ENCODE peak calls at places on chromosomes 2 and 18, in eight cellular contexts. One of them, this sample, is unnamed.

GRCh38 chr2:162006326-162006725 is 67.7 kb downstream of the DPP4 start:
- DNase-seq in PC-3: no peak
- DNase-seq in thoracic aorta: no peak
- DNase-seq in mammary epithelial cell: no peak
- DNase-seq in foreskin keratinocyte: no peak
- DNase-seq in substantia nigra: no peak
- DNase-seq in GM23248: no peak
- DNase-seq in mesendoderm: no peak
- DNase-seq in this sample: no peak

GRCh38 chr18:42773870-42774269 is 341.6 kb downstream of the RIT2 start:
- DNase-seq in foreskin keratinocyte: no peak
- DNase-seq in substantia nigra: no peak
- DNase-seq in GM23248: no peak
- DNase-seq in PC-3: no peak
- DNase-seq in mesendoderm: peak
- DNase-seq in mammary epithelial cell: no peak
- DNase-seq in thoracic aorta: no peak
- DNase-seq in this sample: no peak

GRCh38 chr2:172437419-172438063 is 10.2 kb downstream of the ITGA6 start:
- DNase-seq in mammary epithelial cell: no peak
- DNase-seq in thoracic aorta: no peak
- DNase-seq in mesendoderm: no peak
- DNase-seq in foreskin keratinocyte: no peak
- DNase-seq in PC-3: no peak
- DNase-seq in GM23248: no peak
- DNase-seq in substantia nigra: no peak
- DNase-seq in this sample: no peak

GRCh38 chr2:240594511-240595380 is 8.2 kb downstream of the CAPN10 start:
- DNase-seq in PC-3: no peak
- DNase-seq in foreskin keratinocyte: no peak
- DNase-seq in thoracic aorta: no peak
- DNase-seq in GM23248: no peak
- DNase-seq in substantia nigra: no peak
- DNase-seq in mammary epithelial cell: no peak
- DNase-seq in mesendoderm: no peak
- DNase-seq in this sample: no peak

GRCh38 chr2:134141598-134142340 is 112.1 kb upstream of the MGAT5 start:
- DNase-seq in foreskin keratinocyte: no peak
- DNase-seq in GM23248: no peak
- DNase-seq in substantia nigra: no peak
- DNase-seq in mesendoderm: peak
- DNase-seq in PC-3: no peak
- DNase-seq in mammary epithelial cell: no peak
- DNase-seq in thoracic aorta: no peak
- DNase-seq in this sample: no peak

GRCh38 chr2:46578966-46579365 is 99.6 kb downstream of the TMEM247 start:
- DNase-seq in mammary epithelial cell: no peak
- DNase-seq in PC-3: no peak
- DNase-seq in substantia nigra: no peak
- DNase-seq in GM23248: peak
- DNase-seq in thoracic aorta: no peak
- DNase-seq in mesendoderm: no peak
- DNase-seq in foreskin keratinocyte: no peak
- DNase-seq in this sample: no peak

GRCh38 chr2:240810199-240810598 is 9.8 kb downstream of the KIF1A start:
- DNase-seq in mesendoderm: no peak
- DNase-seq in PC-3: peak
- DNase-seq in substantia nigra: no peak
- DNase-seq in GM23248: no peak
- DNase-seq in thoracic aorta: no peak
- DNase-seq in foreskin keratinocyte: no peak
- DNase-seq in mammary epithelial cell: no peak
- DNase-seq in this sample: no peak

GRCh38 chr2:83613178-83613577 is 845.9 kb downstream of the SUCLG1 start:
- DNase-seq in mesendoderm: no peak
- DNase-seq in foreskin keratinocyte: no peak
- DNase-seq in thoracic aorta: no peak
- DNase-seq in mammary epithelial cell: no peak
- DNase-seq in substantia nigra: no peak
- DNase-seq in GM23248: no peak
- DNase-seq in PC-3: no peak
- DNase-seq in this sample: no peak

GRCh38 chr2:85784474-85784986 is 30.7 kb downstream of the ATOH8 start:
- DNase-seq in PC-3: no peak
- DNase-seq in foreskin keratinocyte: no peak
- DNase-seq in thoracic aorta: no peak
- DNase-seq in mammary epithelial cell: no peak
- DNase-seq in mesendoderm: no peak
- DNase-seq in GM23248: no peak
- DNase-seq in substantia nigra: no peak
- DNase-seq in this sample: no peak
- H3K27ac ChIP-seq in PC-3: no peak
- H3K27ac ChIP-seq in foreskin keratinocyte: no peak
- H3K27ac ChIP-seq in thoracic aorta: peak
- H3K27ac ChIP-seq in mammary epithelial cell: no peak
- H3K27ac ChIP-seq in mesendoderm: no peak
- H3K27ac ChIP-seq in GM23248: peak
- H3K27ac ChIP-seq in substantia nigra: no peak
- H3K27ac ChIP-seq in this sample: no peak

DNA sequence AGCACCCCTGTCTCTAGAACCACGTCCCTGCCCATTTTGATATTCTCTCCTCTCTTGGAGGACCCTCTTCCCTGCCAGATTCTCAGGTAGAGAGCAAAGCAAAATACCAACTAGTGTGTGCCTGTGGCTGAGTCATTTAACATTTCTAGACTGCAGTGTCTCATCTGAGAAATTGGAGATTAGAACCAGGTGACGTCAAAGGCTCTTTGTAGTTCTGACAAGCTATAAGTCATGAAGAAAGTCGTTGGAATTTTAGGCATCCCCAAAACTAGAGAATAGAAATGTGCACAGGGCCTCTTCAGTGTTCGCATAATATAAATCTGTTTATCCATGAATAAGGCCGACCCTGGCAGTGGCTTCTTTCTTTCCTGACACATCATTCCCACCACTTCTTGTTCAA is 74.4 kb upstream of the TANC1 start:
- DNase-seq in PC-3: peak
- DNase-seq in substantia nigra: no peak
- DNase-seq in GM23248: peak
- DNase-seq in thoracic aorta: no peak
- DNase-seq in foreskin keratinocyte: peak
- DNase-seq in mesendoderm: no peak
- DNase-seq in mammary epithelial cell: peak
- DNase-seq in this sample: peak
- H3K27ac ChIP-seq in PC-3: no peak
- H3K27ac ChIP-seq in substantia nigra: no peak
- H3K27ac ChIP-seq in GM23248: peak
- H3K27ac ChIP-seq in thoracic aorta: no peak
- H3K27ac ChIP-seq in foreskin keratinocyte: peak
- H3K27ac ChIP-seq in mesendoderm: no peak
- H3K27ac ChIP-seq in mammary epithelial cell: peak
- H3K27ac ChIP-seq in this sample: peak

GRCh38 chr2:43556256-43556655 is 39.6 kb downstream of the THADA start:
- DNase-seq in GM23248: no peak
- DNase-seq in thoracic aorta: no peak
- DNase-seq in mesendoderm: no peak
- DNase-seq in PC-3: no peak
- DNase-seq in substantia nigra: no peak
- DNase-seq in mammary epithelial cell: no peak
- DNase-seq in foreskin keratinocyte: no peak
- DNase-seq in this sample: no peak

GRCh38 chr2:43553341-43553855 is 42.4 kb downstream of the THADA start:
- DNase-seq in foreskin keratinocyte: no peak
- DNase-seq in thoracic aorta: no peak
- DNase-seq in mammary epithelial cell: no peak
- DNase-seq in substantia nigra: no peak
- DNase-seq in mesendoderm: peak
- DNase-seq in GM23248: no peak
- DNase-seq in PC-3: no peak
- DNase-seq in this sample: no peak
- H3K27ac ChIP-seq in foreskin keratinocyte: no peak
- H3K27ac ChIP-seq in thoracic aorta: no peak
- H3K27ac ChIP-seq in mammary epithelial cell: no peak
- H3K27ac ChIP-seq in substantia nigra: no peak
- H3K27ac ChIP-seq in mesendoderm: no peak
- H3K27ac ChIP-seq in GM23248: no peak
- H3K27ac ChIP-seq in PC-3: no peak
- H3K27ac ChIP-seq in this sample: no peak

GRCh38 chr2:54546925-54547324 is 90.8 kb downstream of the SPTBN1 start:
- DNase-seq in substantia nigra: no peak
- DNase-seq in thoracic aorta: no peak
- DNase-seq in GM23248: no peak
- DNase-seq in foreskin keratinocyte: no peak
- DNase-seq in mammary epithelial cell: no peak
- DNase-seq in mesendoderm: no peak
- DNase-seq in PC-3: no peak
- DNase-seq in this sample: no peak
- H3K27ac ChIP-seq in substantia nigra: no peak
- H3K27ac ChIP-seq in thoracic aorta: no peak
- H3K27ac ChIP-seq in GM23248: no peak
- H3K27ac ChIP-seq in foreskin keratinocyte: no peak
- H3K27ac ChIP-seq in mammary epithelial cell: no peak
- H3K27ac ChIP-seq in mesendoderm: no peak
- H3K27ac ChIP-seq in PC-3: peak
- H3K27ac ChIP-seq in this sample: peak